ENCODE peak calls at places on chromosomes 12 and 14, in eight cellular contexts. One of them, this sample, is unnamed.

GRCh38 chr14:38255673-38256357 is at the start of gene CLEC14A:
- DNase-seq in AG09309: no peak
- DNase-seq in SW 1271: no peak
- DNase-seq in NCI-H524 treated with DMSO at 0.1 percent for 48 hours: no peak
- DNase-seq in EH: peak
- DNase-seq in kidney epithelial cell: no peak
- DNase-seq in COR-L47: no peak
- DNase-seq in pons: no peak
- DNase-seq in this sample: no peak

GRCh38 chr12:5428332-5429221 is 3.3 kb upstream of the NTF3 start:
- DNase-seq in AG09309: no peak
- DNase-seq in SW 1271: peak
- DNase-seq in NCI-H524 treated with DMSO at 0.1 percent for 48 hours: no peak
- DNase-seq in EH: peak
- DNase-seq in kidney epithelial cell: no peak
- DNase-seq in COR-L47: no peak
- DNase-seq in pons: peak
- DNase-seq in this sample: peak

GRCh38 chr14:74558655-74559054 is 53.4 kb downstream of the LTBP2 start:
- DNase-seq in AG09309: no peak
- DNase-seq in SW 1271: no peak
- DNase-seq in NCI-H524 treated with DMSO at 0.1 percent for 48 hours: no peak
- DNase-seq in EH: peak
- DNase-seq in kidney epithelial cell: no peak
- DNase-seq in COR-L47: no peak
- DNase-seq in pons: no peak
- DNase-seq in this sample: no peak

GRCh38 chr12:38158428-38159091 is 158.0 kb upstream of the ALG10B start:
- DNase-seq in AG09309: no peak
- DNase-seq in SW 1271: no peak
- DNase-seq in NCI-H524 treated with DMSO at 0.1 percent for 48 hours: no peak
- DNase-seq in EH: no peak
- DNase-seq in kidney epithelial cell: no peak
- DNase-seq in COR-L47: no peak
- DNase-seq in pons: no peak
- DNase-seq in this sample: no peak

GRCh38 chr12:64431791-64432190 is 20.1 kb upstream of the TBK1 start:
- DNase-seq in AG09309: no peak
- DNase-seq in SW 1271: no peak
- DNase-seq in NCI-H524 treated with DMSO at 0.1 percent for 48 hours: no peak
- DNase-seq in EH: peak
- DNase-seq in kidney epithelial cell: no peak
- DNase-seq in COR-L47: no peak
- DNase-seq in pons: no peak
- DNase-seq in this sample: no peak

GRCh38 chr12:31002361-31002725 is 71.3 kb upstream of the DDX11 start:
- DNase-seq in AG09309: no peak
- DNase-seq in SW 1271: no peak
- DNase-seq in NCI-H524 treated with DMSO at 0.1 percent for 48 hours: no peak
- DNase-seq in EH: no peak
- DNase-seq in kidney epithelial cell: no peak
- DNase-seq in COR-L47: no peak
- DNase-seq in pons: no peak
- DNase-seq in this sample: no peak

GRCh38 chr12:49548822-49549648 is 10.2 kb downstream of the KCNH3 start:
- DNase-seq in AG09309: no peak
- DNase-seq in SW 1271: no peak
- DNase-seq in NCI-H524 treated with DMSO at 0.1 percent for 48 hours: no peak
- DNase-seq in EH: peak
- DNase-seq in kidney epithelial cell: no peak
- DNase-seq in COR-L47: no peak
- DNase-seq in pons: no peak
- DNase-seq in this sample: no peak

GRCh38 chr12:11855993-11856374 is 206.5 kb downstream of the ETV6 start:
- DNase-seq in AG09309: no peak
- DNase-seq in SW 1271: no peak
- DNase-seq in NCI-H524 treated with DMSO at 0.1 percent for 48 hours: no peak
- DNase-seq in EH: no peak
- DNase-seq in kidney epithelial cell: no peak
- DNase-seq in COR-L47: no peak
- DNase-seq in pons: peak
- DNase-seq in this sample: no peak

GRCh38 chr12:84950971-84951546 is 38.5 kb upstream of the SLC6A15 start:
- DNase-seq in AG09309: no peak
- DNase-seq in SW 1271: no peak
- DNase-seq in NCI-H524 treated with DMSO at 0.1 percent for 48 hours: no peak
- DNase-seq in EH: no peak
- DNase-seq in kidney epithelial cell: no peak
- DNase-seq in COR-L47: no peak
- DNase-seq in pons: no peak
- DNase-seq in this sample: no peak

GRCh38 chr14:23207146-23207540 is 23.7 kb upstream of the SLC7A8 start:
- DNase-seq in AG09309: no peak
- DNase-seq in SW 1271: no peak
- DNase-seq in NCI-H524 treated with DMSO at 0.1 percent for 48 hours: no peak
- DNase-seq in EH: no peak
- DNase-seq in kidney epithelial cell: no peak
- DNase-seq in COR-L47: no peak
- DNase-seq in pons: no peak
- DNase-seq in this sample: no peak

GRCh38 chr14:102537981-102538597 is 28.5 kb upstream of the ANKRD9 start:
- DNase-seq in AG09309: no peak
- DNase-seq in SW 1271: no peak
- DNase-seq in NCI-H524 treated with DMSO at 0.1 percent for 48 hours: no peak
- DNase-seq in EH: no peak
- DNase-seq in kidney epithelial cell: no peak
- DNase-seq in COR-L47: no peak
- DNase-seq in pons: no peak
- DNase-seq in this sample: no peak

GRCh38 chr12:53811606-53812005 is 59.8 kb upstream of the CISTR start:
- DNase-seq in AG09309: no peak
- DNase-seq in SW 1271: no peak
- DNase-seq in NCI-H524 treated with DMSO at 0.1 percent for 48 hours: no peak
- DNase-seq in EH: no peak
- DNase-seq in kidney epithelial cell: no peak
- DNase-seq in COR-L47: no peak
- DNase-seq in pons: no peak
- DNase-seq in this sample: no peak

GRCh38 chr12:38350342-38351181 is 34.0 kb downstream of the ALG10B start:
- DNase-seq in AG09309: no peak
- DNase-seq in SW 1271: no peak
- DNase-seq in NCI-H524 treated with DMSO at 0.1 percent for 48 hours: no peak
- DNase-seq in EH: no peak
- DNase-seq in kidney epithelial cell: no peak
- DNase-seq in COR-L47: no peak
- DNase-seq in pons: no peak
- DNase-seq in this sample: no peak

GRCh38 chr12:123269980-123270379 is 1.7 kb downstream of the CDK2AP1 start:
- DNase-seq in AG09309: no peak
- DNase-seq in SW 1271: no peak
- DNase-seq in NCI-H524 treated with DMSO at 0.1 percent for 48 hours: no peak
- DNase-seq in EH: no peak
- DNase-seq in kidney epithelial cell: no peak
- DNase-seq in COR-L47: no peak
- DNase-seq in pons: peak
- DNase-seq in this sample: peak

GRCh38 chr12:57983150-57983857 is 41.9 kb downstream of the ATP23 start:
- DNase-seq in AG09309: peak
- DNase-seq in SW 1271: peak
- DNase-seq in NCI-H524 treated with DMSO at 0.1 percent for 48 hours: no peak
- DNase-seq in EH: peak
- DNase-seq in kidney epithelial cell: peak
- DNase-seq in COR-L47: peak
- DNase-seq in pons: peak
- DNase-seq in this sample: peak

GRCh38 chr12:38490941-38491340 is 174.4 kb downstream of the ALG10B start:
- DNase-seq in AG09309: no peak
- DNase-seq in SW 1271: no peak
- DNase-seq in NCI-H524 treated with DMSO at 0.1 percent for 48 hours: no peak
- DNase-seq in EH: no peak
- DNase-seq in kidney epithelial cell: no peak
- DNase-seq in COR-L47: no peak
- DNase-seq in pons: no peak
- DNase-seq in this sample: no peak

GRCh38 chr12:56753566-56753965 is 1.4 kb upstream of the PRIM1 start:
- DNase-seq in AG09309: no peak
- DNase-seq in SW 1271: no peak
- DNase-seq in NCI-H524 treated with DMSO at 0.1 percent for 48 hours: no peak
- DNase-seq in EH: no peak
- DNase-seq in kidney epithelial cell: no peak
- DNase-seq in COR-L47: no peak
- DNase-seq in pons: no peak
- DNase-seq in this sample: no peak

GRCh38 chr12:123957191-123957590 is 15.4 kb downstream of the CCDC92 start:
- DNase-seq in AG09309: no peak
- DNase-seq in SW 1271: no peak
- DNase-seq in NCI-H524 treated with DMSO at 0.1 percent for 48 hours: no peak
- DNase-seq in EH: no peak
- DNase-seq in kidney epithelial cell: no peak
- DNase-seq in COR-L47: no peak
- DNase-seq in pons: no peak
- DNase-seq in this sample: no peak

GRCh38 chr12:80697270-80697887 is 10.1 kb upstream of the MYF6 start:
- DNase-seq in AG09309: no peak
- DNase-seq in SW 1271: no peak
- DNase-seq in NCI-H524 treated with DMSO at 0.1 percent for 48 hours: no peak
- DNase-seq in EH: no peak
- DNase-seq in kidney epithelial cell: no peak
- DNase-seq in COR-L47: no peak
- DNase-seq in pons: no peak
- DNase-seq in this sample: no peak

GRCh38 chr12:52631676-52632459 is 13.5 kb upstream of the KRT73 start:
- DNase-seq in AG09309: no peak
- DNase-seq in SW 1271: no peak
- DNase-seq in NCI-H524 treated with DMSO at 0.1 percent for 48 hours: no peak
- DNase-seq in EH: no peak
- DNase-seq in kidney epithelial cell: no peak
- DNase-seq in COR-L47: no peak
- DNase-seq in pons: no peak
- DNase-seq in this sample: no peak

GRCh38 chr14:78088941-78089340 is 81.2 kb upstream of the NRXN3 start:
- DNase-seq in AG09309: no peak
- DNase-seq in SW 1271: no peak
- DNase-seq in NCI-H524 treated with DMSO at 0.1 percent for 48 hours: no peak
- DNase-seq in EH: no peak
- DNase-seq in kidney epithelial cell: no peak
- DNase-seq in COR-L47: no peak
- DNase-seq in pons: no peak
- DNase-seq in this sample: no peak

GRCh38 chr12:34218193-34219045 is 196.1 kb downstream of the ALG10 start:
- DNase-seq in AG09309: peak
- DNase-seq in SW 1271: peak
- DNase-seq in NCI-H524 treated with DMSO at 0.1 percent for 48 hours: peak
- DNase-seq in EH: peak
- DNase-seq in kidney epithelial cell: no peak
- DNase-seq in COR-L47: peak
- DNase-seq in pons: peak
- DNase-seq in this sample: peak

GRCh38 chr14:106872619-106873446 is 1346.5 kb downstream of the TMEM121 start:
- DNase-seq in AG09309: no peak
- DNase-seq in SW 1271: peak
- DNase-seq in NCI-H524 treated with DMSO at 0.1 percent for 48 hours: no peak
- DNase-seq in EH: no peak
- DNase-seq in kidney epithelial cell: no peak
- DNase-seq in COR-L47: peak
- DNase-seq in pons: no peak
- DNase-seq in this sample: no peak

GRCh38 chr14:76045773-76046172 is 60.2 kb downstream of the IFT43 start:
- DNase-seq in AG09309: no peak
- DNase-seq in SW 1271: no peak
- DNase-seq in NCI-H524 treated with DMSO at 0.1 percent for 48 hours: no peak
- DNase-seq in EH: peak
- DNase-seq in kidney epithelial cell: no peak
- DNase-seq in COR-L47: no peak
- DNase-seq in pons: no peak
- DNase-seq in this sample: no peak

GRCh38 chr12:58832920-58833319 is 87.4 kb downstream of the LRIG3 start:
- DNase-seq in AG09309: no peak
- DNase-seq in SW 1271: no peak
- DNase-seq in NCI-H524 treated with DMSO at 0.1 percent for 48 hours: no peak
- DNase-seq in EH: no peak
- DNase-seq in kidney epithelial cell: no peak
- DNase-seq in COR-L47: no peak
- DNase-seq in pons: no peak
- DNase-seq in this sample: no peak

GRCh38 chr12:54657048-54657696 is 9.0 kb upstream of the DCD start:
- DNase-seq in AG09309: no peak
- DNase-seq in SW 1271: no peak
- DNase-seq in NCI-H524 treated with DMSO at 0.1 percent for 48 hours: no peak
- DNase-seq in EH: no peak
- DNase-seq in kidney epithelial cell: no peak
- DNase-seq in COR-L47: no peak
- DNase-seq in pons: no peak
- DNase-seq in this sample: no peak

GRCh38 chr14:99117671-99118045 is 154.3 kb downstream of the BCL11B start:
- DNase-seq in AG09309: no peak
- DNase-seq in SW 1271: no peak
- DNase-seq in NCI-H524 treated with DMSO at 0.1 percent for 48 hours: no peak
- DNase-seq in EH: no peak
- DNase-seq in kidney epithelial cell: no peak
- DNase-seq in COR-L47: no peak
- DNase-seq in pons: no peak
- DNase-seq in this sample: no peak

GRCh38 chr12:59382678-59383425 is 213.0 kb upstream of the SLC16A7 start:
- DNase-seq in AG09309: no peak
- DNase-seq in SW 1271: no peak
- DNase-seq in NCI-H524 treated with DMSO at 0.1 percent for 48 hours: no peak
- DNase-seq in EH: no peak
- DNase-seq in kidney epithelial cell: no peak
- DNase-seq in COR-L47: no peak
- DNase-seq in pons: no peak
- DNase-seq in this sample: no peak

GRCh38 chr12:52058631-52059324 is 7.5 kb downstream of the NR4A1 start:
- DNase-seq in AG09309: no peak
- DNase-seq in SW 1271: no peak
- DNase-seq in NCI-H524 treated with DMSO at 0.1 percent for 48 hours: peak
- DNase-seq in EH: no peak
- DNase-seq in kidney epithelial cell: no peak
- DNase-seq in COR-L47: peak
- DNase-seq in pons: no peak
- DNase-seq in this sample: peak

GRCh38 chr12:113271853-113272561 is 50.7 kb downstream of the TPCN1 start:
- DNase-seq in AG09309: peak
- DNase-seq in SW 1271: no peak
- DNase-seq in NCI-H524 treated with DMSO at 0.1 percent for 48 hours: no peak
- DNase-seq in EH: peak
- DNase-seq in kidney epithelial cell: no peak
- DNase-seq in COR-L47: no peak
- DNase-seq in pons: peak
- DNase-seq in this sample: peak

GRCh38 chr12:27709212-27709931 is 1.3 kb upstream of the MRPS35 start:
- DNase-seq in AG09309: no peak
- DNase-seq in SW 1271: no peak
- DNase-seq in NCI-H524 treated with DMSO at 0.1 percent for 48 hours: no peak
- DNase-seq in EH: no peak
- DNase-seq in kidney epithelial cell: no peak
- DNase-seq in COR-L47: no peak
- DNase-seq in pons: no peak
- DNase-seq in this sample: no peak

GRCh38 chr12:24970177-24970576 is 21.3 kb upstream of the BCAT1 start:
- DNase-seq in AG09309: no peak
- DNase-seq in SW 1271: no peak
- DNase-seq in NCI-H524 treated with DMSO at 0.1 percent for 48 hours: no peak
- DNase-seq in EH: no peak
- DNase-seq in kidney epithelial cell: no peak
- DNase-seq in COR-L47: no peak
- DNase-seq in pons: no peak
- DNase-seq in this sample: no peak

GRCh38 chr12:69457433-69457832 is 12.8 kb upstream of the FRS2 start:
- DNase-seq in AG09309: no peak
- DNase-seq in SW 1271: no peak
- DNase-seq in NCI-H524 treated with DMSO at 0.1 percent for 48 hours: no peak
- DNase-seq in EH: no peak
- DNase-seq in kidney epithelial cell: no peak
- DNase-seq in COR-L47: peak
- DNase-seq in pons: no peak
- DNase-seq in this sample: no peak

GRCh38 chr12:9869307-9870161 is at the start of gene CLEC2B:
- DNase-seq in AG09309: peak
- DNase-seq in SW 1271: peak
- DNase-seq in NCI-H524 treated with DMSO at 0.1 percent for 48 hours: no peak
- DNase-seq in EH: peak
- DNase-seq in kidney epithelial cell: peak
- DNase-seq in COR-L47: no peak
- DNase-seq in pons: peak
- DNase-seq in this sample: no peak

This sample was measured in midbrain.